ENCODE peak calls at places on chromosome 12, in nine cellular contexts. Y is HCT116, P is left ventricle myocardium inferior, A is hepatocyte, U is AG09319, H is neural progenitor cell, G is heart right ventricle, J is psoas muscle, W is stomach. M is an unnamed sample.
A peak's percentile ranks its signal among the peaks of the same experiment; 100 is the strongest.

GRCh38 chr12:98864363-98864762 is 219.3 kb downstream of the APAF1 start:
- DNase-seq in Y (no peak), P (no peak), A (no peak), U (no peak), H (no peak), G (no peak), J (no peak), W (no peak), M (no peak)

GRCh38 chr12:3604750-3605638 is 114.0 kb downstream of the PRMT8 start:
- DNase-seq in Y (no peak), P (peak; percentile 75), A (no peak), U (no peak), H (peak; percentile 39), G (peak; percentile 80), J (peak; percentile 68), W (peak; percentile 61), M (peak; percentile 57)

GRCh38 chr12:94649349-94650142 is 811 bp downstream of the TMCC3 start:
- DNase-seq in Y (no peak), P (peak; percentile 43), A (peak; percentile 67), U (no peak), H (peak; percentile 68), G (peak; percentile 63), J (peak; percentile 79), W (peak; percentile 64), M (peak; percentile 52)

GRCh38 chr12:48029811-48030650 is 25.8 kb upstream of the COL2A1 start:
- DNase-seq in Y (no peak), P (no peak), A (no peak), U (no peak), H (no peak), G (no peak), J (no peak), W (no peak), M (no peak)

GRCh38 chr12:18955594-18955993 is 173.9 kb upstream of the PLEKHA5 start:
- DNase-seq in Y (no peak), P (no peak), A (no peak), U (no peak), H (no peak), G (no peak), J (no peak), W (no peak), M (no peak)

GRCh38 chr12:131287938-131288797 is 334.5 kb downstream of the ADGRD1 start:
- DNase-seq in Y (no peak), P (no peak), A (no peak), U (no peak), H (no peak), G (no peak), J (peak; percentile 28), W (no peak), M (no peak)

GRCh38 chr12:109912790-109913189 is 12.7 kb downstream of the TCHP start:
- DNase-seq in Y (no peak), P (no peak), A (no peak), U (no peak), H (no peak), G (no peak), J (no peak), W (no peak), M (no peak)

GRCh38 chr12:54394281-54394719 is 9.8 kb upstream of the ZNF385A start:
- DNase-seq in Y (peak; percentile 45), P (no peak), A (peak; percentile 74), U (no peak), H (peak; percentile 85), G (no peak), J (no peak), W (peak; percentile 56), M (peak; percentile 76)

GRCh38 chr12:108302471-108303311 is 36.4 kb downstream of the CMKLR1 start:
- DNase-seq in Y (no peak), P (peak; percentile 88), A (peak; percentile 66), U (peak; percentile 82), H (peak; percentile 38), G (peak; percentile 81), J (peak; percentile 90), W (peak; percentile 39), M (peak; percentile 75)

GRCh38 chr12:7609051-7609450 is 56.7 kb downstream of the APOBEC1 start:
- DNase-seq in Y (no peak), P (no peak), A (no peak), U (no peak), H (no peak), G (no peak), J (no peak), W (no peak), M (no peak)

GRCh38 chr12:32891956-32892355 is 4.6 kb downstream of the PKP2 start:
- DNase-seq in Y (no peak), P (no peak), A (peak; percentile 39), U (no peak), H (peak; percentile 49), G (no peak), J (no peak), W (no peak), M (peak; percentile 44)

GRCh38 chr12:112664569-112664968 is 127.0 kb upstream of the RPH3A start:
- DNase-seq in Y (no peak), P (no peak), A (peak; percentile 40), U (no peak), H (peak; percentile 78), G (no peak), J (no peak), W (no peak), M (peak; percentile 5)

DNA sequence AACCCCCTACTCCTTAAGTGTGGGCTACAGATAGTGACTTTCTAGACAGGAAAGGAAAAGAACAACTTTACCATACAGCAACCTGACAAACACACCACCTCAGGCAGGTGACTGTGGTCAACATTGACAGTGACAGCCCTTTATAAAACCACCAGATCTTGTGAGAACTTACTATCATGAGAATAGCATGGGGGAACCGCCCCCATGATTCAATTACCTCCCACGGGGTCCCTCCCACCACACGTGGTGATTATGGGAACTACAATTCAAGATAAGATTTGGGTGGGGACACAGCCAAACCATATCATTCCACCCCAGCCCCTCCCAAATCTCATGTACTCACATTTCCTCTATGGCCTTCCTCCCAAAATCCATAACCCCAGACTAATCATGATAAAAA is 16.3 kb downstream of the OR10P1 start:
- DNase-seq in Y (no peak), P (no peak), A (no peak), U (no peak), H (no peak), G (no peak), J (no peak), W (no peak), M (no peak)
- TF ChIP-seq CTCF in Y (no peak), P (no peak), A (no peak), U (no peak), H (no peak), G (no peak), J (no peak), W (no peak), M (no peak)

GRCh38 chr12:59646636-59647035 is 50.8 kb downstream of the SLC16A7 start:
- DNase-seq in Y (no peak), P (no peak), A (no peak), U (no peak), H (no peak), G (no peak), J (no peak), W (no peak), M (no peak)

GRCh38 chr12:59643576-59643975 is 47.7 kb downstream of the SLC16A7 start:
- DNase-seq in Y (no peak), P (no peak), A (no peak), U (no peak), H (no peak), G (no peak), J (no peak), W (no peak), M (no peak)

GRCh38 chr12:59650594-59651229 is 54.9 kb downstream of the SLC16A7 start:
- DNase-seq in Y (no peak), P (no peak), A (no peak), U (no peak), H (no peak), G (no peak), J (no peak), W (no peak), M (peak; percentile 35)

GRCh38 chr12:59649203-59649602 is 53.4 kb downstream of the SLC16A7 start:
- DNase-seq in Y (no peak), P (no peak), A (no peak), U (peak; percentile 28), H (no peak), G (no peak), J (no peak), W (no peak), M (peak; percentile 27)

GRCh38 chr12:59645242-59645641 is 49.4 kb downstream of the SLC16A7 start:
- DNase-seq in Y (no peak), P (no peak), A (no peak), U (no peak), H (no peak), G (no peak), J (no peak), W (no peak), M (no peak)
- TF ChIP-seq CTCF in Y (no peak), P (no peak), A (no peak), U (no peak), H (no peak), G (no peak), J (no peak), W (no peak), M (no peak)

DNA sequence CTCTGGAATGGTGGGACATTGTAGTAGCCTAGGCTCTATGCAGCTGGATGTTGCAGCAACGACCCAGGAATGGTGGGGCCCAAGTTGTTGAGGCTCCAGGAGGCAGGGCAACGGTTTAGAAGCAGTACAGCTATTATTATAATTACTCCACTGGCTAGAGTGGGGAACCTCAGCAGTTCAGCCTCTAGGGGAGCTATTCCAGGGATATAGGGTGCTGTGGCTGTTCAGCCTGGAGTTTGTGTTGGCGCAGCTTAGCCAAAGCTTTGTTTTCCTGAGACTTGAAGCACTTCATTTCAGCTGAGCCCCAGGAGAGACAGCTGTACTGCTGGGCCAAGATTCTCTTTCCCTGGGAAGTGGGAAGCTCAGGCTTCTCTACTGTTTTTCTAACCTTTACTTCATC is 1023.0 kb upstream of the ATXN7L3B start:
- DNase-seq in Y (peak; percentile 8), P (no peak), A (no peak), U (no peak), H (peak; percentile 51), G (no peak), J (no peak), W (no peak), M (no peak)
- TF ChIP-seq CTCF in Y (peak; percentile 51), P (no peak), A (no peak), U (no peak), H (peak; percentile 41), G (no peak), J (no peak), W (no peak), M (no peak)

GRCh38 chr12:123064356-123064755 is 83.9 kb downstream of the ARL6IP4 start:
- DNase-seq in Y (no peak), P (peak; percentile 81), A (no peak), U (no peak), H (no peak), G (peak; percentile 78), J (peak; percentile 91), W (no peak), M (no peak)

GRCh38 chr12:123062682-123063426 is 82.4 kb downstream of the ARL6IP4 start:
- DNase-seq in Y (peak; percentile 18), P (no peak), A (peak; percentile 74), U (no peak), H (no peak), G (peak; percentile 56), J (peak; percentile 79), W (peak; percentile 47), M (peak; percentile 41)

GRCh38 chr12:123064885-123065619 is 84.6 kb downstream of the ARL6IP4 start:
- DNase-seq in Y (no peak), P (no peak), A (no peak), U (no peak), H (no peak), G (no peak), J (peak; percentile 57), W (no peak), M (no peak)

GRCh38 chr12:123061806-123062205 is 81.3 kb downstream of the ARL6IP4 start:
- DNase-seq in Y (no peak), P (no peak), A (no peak), U (no peak), H (no peak), G (no peak), J (peak; percentile 39), W (no peak), M (no peak)

GRCh38 chr12:123063535-123063934 is 83.1 kb downstream of the ARL6IP4 start:
- DNase-seq in Y (no peak), P (no peak), A (peak; percentile 43), U (no peak), H (peak; percentile 77), G (no peak), J (peak; percentile 23), W (no peak), M (peak; percentile 42)
- TF ChIP-seq CTCF in Y (peak; percentile 44), P (peak; percentile 32), A (peak; percentile 25), U (peak; percentile 33), H (peak; percentile 61), G (peak; percentile 23), J (peak; percentile 12), W (no peak), M (peak; percentile 30)

M was measured in Calu3.